ENCODE peak calls at places on chromosomes 4 and X, in ten cellular contexts. U is Calu3, L is kidney epithelial cell, N is NB4, P is endothelial cell, A is osteocyte, G is psoas muscle, F is progenitor cell of endocrine pancreas, T is endodermal cell, O is cardiac fibroblast. R is an unnamed sample.

GRCh38 chrX:40175416-40176255 is 77.9 kb upstream of the BCOR start:
- DNase-seq in A (peak; percentile 89), G (peak; percentile 77), P (peak; percentile 31), L (no peak), O (peak; percentile 58), N (peak; percentile 93), F (no peak), T (peak; percentile 90), U (peak; percentile 50), R (peak; percentile 33)

GRCh38 chr4:56728512-56728911 is 47.4 kb upstream of the HOPX start:
- DNase-seq in P (no peak), G (no peak), L (peak; percentile 44), U (no peak), F (no peak), O (peak; percentile 98), A (no peak), N (peak; percentile 24), T (no peak), R (peak; percentile 91)

GRCh38 chr4:53234669-53235068 is 131.2 kb downstream of the SCFD2 start:
- DNase-seq in F (no peak), N (no peak), A (no peak), P (no peak), O (no peak), G (no peak), L (no peak), T (no peak), U (no peak), R (no peak)

GRCh38 chr4:67273676-67274075 is 271.6 kb downstream of the CENPC start:
- DNase-seq in A (no peak), F (no peak), P (no peak), T (no peak), U (peak; percentile 0), O (no peak), G (no peak), L (no peak), N (no peak), R (no peak)

GRCh38 chrX:12058087-12058486 is 80.2 kb upstream of the FRMPD4 start:
- DNase-seq in N (no peak), F (no peak), A (no peak), P (no peak), O (no peak), L (no peak), G (no peak), T (no peak), U (no peak), R (no peak)

GRCh38 chrX:62839596-62839995 is 511.5 kb downstream of the SPIN4 start:
- DNase-seq in A (no peak), U (no peak), T (no peak), G (no peak), P (no peak), F (no peak), N (no peak), L (no peak), O (no peak), R (no peak)

GRCh38 chrX:154516655-154517100 is 646 bp upstream of the FAM3A start:
- DNase-seq in O (peak; percentile 61), N (peak; percentile 68), P (no peak), G (no peak), L (no peak), U (no peak), F (no peak), A (no peak), T (no peak), R (peak; percentile 47)

GRCh38 chr4:168421671-168422070 is 58.6 kb downstream of the DDX60L start:
- DNase-seq in L (peak; percentile 41), A (no peak), G (no peak), P (peak; percentile 36), T (no peak), F (no peak), U (peak; percentile 53), O (peak; percentile 54), N (no peak), R (peak; percentile 39)

GRCh38 chrX:150348365-150348764 is 14.8 kb upstream of the MAMLD1 start:
- DNase-seq in F (no peak), P (no peak), T (peak; percentile 88), A (no peak), L (no peak), U (peak; percentile 29), G (no peak), O (no peak), N (no peak), R (no peak)

GRCh38 chr4:84177831-84178230 is 321.3 kb downstream of the NKX6-1 start:
- DNase-seq in P (no peak), T (no peak), F (no peak), L (no peak), O (no peak), U (no peak), N (no peak), A (no peak), G (no peak), R (no peak)

GRCh38 chrX:151505796-151506195 is 57.7 kb upstream of the PASD1 start:
- DNase-seq in T (peak; percentile 79), P (peak; percentile 36), F (no peak), A (no peak), G (no peak), U (peak; percentile 14), O (no peak), L (no peak), N (peak; percentile 52), R (no peak)

GRCh38 chr4:173074501-173074946 is 94.1 kb upstream of the GALNT7 start:
- DNase-seq in L (peak; percentile 93), F (no peak), G (no peak), U (peak; percentile 4), T (peak; percentile 90), N (peak; percentile 87), O (peak; percentile 95), A (no peak), P (no peak), R (peak; percentile 89)

GRCh38 chrX:71099736-71100135 is 4.1 kb downstream of the FOXO4 start:
- DNase-seq in F (no peak), A (no peak), N (no peak), P (no peak), L (no peak), G (no peak), T (peak; percentile 68), O (no peak), U (no peak), R (no peak)

GRCh38 chr4:53267026-53267425 is 98.8 kb downstream of the SCFD2 start:
- DNase-seq in T (no peak), L (no peak), P (no peak), A (no peak), N (no peak), G (no peak), F (no peak), O (no peak), U (no peak), R (no peak)

GRCh38 chr4:80631861-80632260 is 296.3 kb downstream of the CFAP299 start:
- DNase-seq in A (no peak), N (no peak), P (no peak), U (no peak), O (no peak), T (no peak), G (no peak), L (no peak), F (no peak), R (no peak)

GRCh38 chr4:128385683-128386304 is 98.2 kb upstream of the PGRMC2 start:
- DNase-seq in F (no peak), L (no peak), O (peak; percentile 55), N (peak; percentile 21), U (no peak), G (no peak), P (no peak), A (no peak), T (no peak), R (peak; percentile 89)
- TF ChIP-seq CTCF in F (no peak), L (peak; percentile 6), O (no peak), N (peak; percentile 5), U (no peak), G (peak; percentile 8), P (no peak), A (peak; percentile 29), T (peak; percentile 62), R (peak; percentile 6)

DNA sequence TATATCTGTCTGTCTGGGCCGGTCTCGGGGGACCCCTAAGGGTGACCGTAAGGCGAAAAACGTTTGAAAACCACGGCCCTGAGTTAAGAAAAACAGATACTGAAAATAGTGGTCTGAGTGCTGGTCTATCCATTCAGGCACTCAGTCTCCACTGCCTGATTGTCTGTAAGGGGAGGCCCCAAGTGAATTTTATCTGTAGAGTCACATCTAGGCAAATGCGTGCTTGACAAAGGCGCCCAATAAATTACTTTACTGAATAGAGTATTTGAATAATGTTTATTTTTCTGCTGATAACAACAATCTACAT is 461 bp downstream of the HNRNPH2 start:
- DNase-seq in T (no peak), P (no peak), L (no peak), N (no peak), G (no peak), U (no peak), F (no peak), A (no peak), O (no peak), R (no peak)
- TF ChIP-seq CTCF in T (no peak), P (no peak), L (no peak), N (no peak), G (no peak), U (no peak), F (no peak), A (peak; percentile 9), O (no peak), R (no peak)

GRCh38 chr4:98399915-98400314 is 138.7 kb downstream of the RAP1GDS1 start:
- DNase-seq in T (no peak), O (no peak), N (no peak), L (no peak), U (no peak), F (no peak), P (no peak), G (no peak), A (no peak), R (no peak)

GRCh38 chr4:98394134-98394533 is 132.9 kb downstream of the RAP1GDS1 start:
- DNase-seq in L (no peak), A (no peak), P (no peak), N (no peak), U (no peak), F (no peak), G (no peak), O (peak; percentile 17), T (no peak), R (peak; percentile 32)
- TF ChIP-seq CTCF in L (no peak), A (no peak), P (no peak), N (no peak), U (no peak), F (no peak), G (no peak), O (no peak), T (no peak), R (no peak)

GRCh38 chr4:189664693-189665250 is 275.9 kb upstream of the FRG1 start:
- DNase-seq in T (no peak), L (no peak), F (no peak), G (no peak), N (no peak), P (no peak), O (no peak), U (no peak), A (no peak), R (no peak)

GRCh38 chr4:189656551-189657165 is 284.0 kb upstream of the FRG1 start:
- DNase-seq in G (no peak), A (no peak), N (no peak), F (no peak), T (no peak), L (no peak), U (no peak), O (no peak), P (no peak), R (no peak)

GRCh38 chr4:189660737-189661330 is 279.8 kb upstream of the FRG1 start:
- DNase-seq in L (no peak), T (no peak), O (no peak), G (no peak), N (no peak), F (no peak), A (no peak), P (no peak), U (no peak), R (no peak)

GRCh38 chr4:189659302-189659701 is 281.4 kb upstream of the FRG1 start:
- DNase-seq in G (no peak), L (no peak), T (no peak), A (no peak), P (no peak), O (no peak), U (no peak), N (peak; percentile 55), F (no peak), R (no peak)
- TF ChIP-seq CTCF in G (no peak), L (no peak), T (no peak), A (no peak), P (no peak), O (no peak), U (no peak), N (no peak), F (no peak), R (no peak)

R was measured in astrocyte of the spinal cord.